ENCODE peak calls at places on chromosome 7, in ten cellular contexts. A is AG10803; U is transverse colon; W is substantia nigra; T is stimulated activated CD4-positive, alpha-beta T cell treated with anti-CD3 and anti-CD28 coated beads, TNF-alpha, amount 100 ng/mL, for 24 hours; S is activated CD4-positive, CD25-positive, alpha-beta regulatory T cell; J is activated CD8-positive, alpha-beta memory T cell treated with anti-CD3 and anti-CD28 coated beads, Interleukin-2, amount 50 U/mL, for 48 hours; K is NCI-H82; N is NCI-H1105; M is nephron progenitor cell. P is an unnamed sample.

GRCh38 chr7:108291791-108292440 is 161.8 kb upstream of the LAMB4 start:
- DNase-seq in A (no peak), U (no peak), W (no peak), T (no peak), S (no peak), J (no peak), K (peak), N (no peak), M (no peak), P (no peak)

GRCh38 chr7:5681979-5682546 is 99.4 kb downstream of the RNF216 start:
- DNase-seq in A (no peak), U (no peak), W (no peak), T (no peak), S (no peak), J (no peak), K (no peak), N (no peak), M (no peak), P (no peak)

GRCh38 chr7:108132551-108133265 is 2.5 kb upstream of the LAMB4 start:
- DNase-seq in A (no peak), U (no peak), W (no peak), T (no peak), S (no peak), J (no peak), K (peak), N (no peak), M (no peak), P (no peak)

GRCh38 chr7:142785841-142786250 is 15.1 kb downstream of the PRSS2 start:
- DNase-seq in A (no peak), U (peak), W (no peak), T (no peak), S (peak), J (peak), K (peak), N (no peak), M (no peak), P (no peak)

GRCh38 chr7:35185908-35186731 is 67.8 kb downstream of the TBX20 start:
- DNase-seq in A (peak), U (no peak), W (no peak), T (no peak), S (no peak), J (peak), K (peak), N (peak), M (peak), P (peak)

GRCh38 chr7:51261117-51261835 is 55.3 kb downstream of the COBL start:
- DNase-seq in A (no peak), U (no peak), W (no peak), T (no peak), S (no peak), J (no peak), K (no peak), N (no peak), M (no peak), P (no peak)

GRCh38 chr7:94376281-94376680 is 18.4 kb upstream of the COL1A2 start:
- DNase-seq in A (no peak), U (no peak), W (no peak), T (no peak), S (no peak), J (no peak), K (no peak), N (no peak), M (no peak), P (no peak)

GRCh38 chr7:141144921-141145629 is 71.2 kb downstream of the TMEM178B start:
- DNase-seq in A (no peak), U (no peak), W (no peak), T (no peak), S (no peak), J (no peak), K (no peak), N (no peak), M (no peak), P (no peak)

GRCh38 chr7:138663741-138664710 is 37.1 kb downstream of the SVOPL start:
- DNase-seq in A (no peak), U (peak), W (no peak), T (no peak), S (no peak), J (no peak), K (peak), N (peak), M (peak), P (peak)

GRCh38 chr7:101911800-101912705 is 94.6 kb downstream of the CUX1 start:
- DNase-seq in A (peak), U (peak), W (no peak), T (no peak), S (no peak), J (no peak), K (no peak), N (no peak), M (no peak), P (peak)

GRCh38 chr7:36047254-36047653 is 105.8 kb upstream of the EEPD1 start:
- DNase-seq in A (peak), U (no peak), W (no peak), T (no peak), S (no peak), J (no peak), K (peak), N (no peak), M (no peak), P (peak)

GRCh38 chr7:4245866-4246470 is 436.1 kb upstream of the FOXK1 start:
- DNase-seq in A (no peak), U (no peak), W (no peak), T (no peak), S (no peak), J (no peak), K (no peak), N (no peak), M (no peak), P (no peak)

GRCh38 chr7:49852619-49853462 is 79.4 kb downstream of the VWC2 start:
- DNase-seq in A (peak), U (peak), W (peak), T (no peak), S (no peak), J (no peak), K (peak), N (peak), M (peak), P (peak)

GRCh38 chr7:47393406-47393805 is 188.5 kb downstream of the TNS3 start:
- DNase-seq in A (no peak), U (no peak), W (no peak), T (no peak), S (no peak), J (no peak), K (no peak), N (no peak), M (no peak), P (no peak)

GRCh38 chr7:150903627-150904026 is 51.3 kb downstream of the AOC1 start:
- DNase-seq in A (peak), U (peak), W (peak), T (no peak), S (no peak), J (no peak), K (no peak), N (peak), M (no peak), P (peak)

GRCh38 chr7:4144801-4145470 is 537.2 kb upstream of the FOXK1 start:
- DNase-seq in A (no peak), U (peak), W (no peak), T (no peak), S (no peak), J (no peak), K (no peak), N (no peak), M (peak), P (peak)

GRCh38 chr7:76269895-76270294 is 32.6 kb upstream of the HSPB1 start:
- DNase-seq in A (no peak), U (no peak), W (no peak), T (no peak), S (no peak), J (no peak), K (no peak), N (no peak), M (no peak), P (no peak)

GRCh38 chr7:111159426-111159825 is 68.5 kb downstream of the LRRN3 start:
- DNase-seq in A (peak), U (no peak), W (no peak), T (no peak), S (no peak), J (no peak), K (no peak), N (no peak), M (no peak), P (peak)

GRCh38 chr7:16627236-16627635 is 18.3 kb downstream of the ANKMY2 start:
- DNase-seq in A (peak), U (no peak), W (no peak), T (no peak), S (no peak), J (no peak), K (no peak), N (no peak), M (no peak), P (peak)

GRCh38 chr7:23687011-23687410 is 7.0 kb downstream of the FAM221A start:
- DNase-seq in A (no peak), U (no peak), W (no peak), T (no peak), S (no peak), J (no peak), K (no peak), N (no peak), M (no peak), P (no peak)

GRCh38 chr7:909358-910329 is 33.3 kb downstream of the GET4 start:
- DNase-seq in A (peak), U (peak), W (peak), T (no peak), S (no peak), J (no peak), K (no peak), N (no peak), M (no peak), P (peak)

GRCh38 chr7:21367081-21367480 is 60.8 kb upstream of the SP4 start:
- DNase-seq in A (no peak), U (no peak), W (no peak), T (no peak), S (no peak), J (no peak), K (no peak), N (peak), M (no peak), P (no peak)

GRCh38 chr7:140322759-140323158 is 75.6 kb downstream of the SLC37A3 start:
- DNase-seq in A (no peak), U (no peak), W (no peak), T (no peak), S (no peak), J (no peak), K (no peak), N (no peak), M (no peak), P (no peak)

GRCh38 chr7:351256-351655 is 61.3 kb downstream of the FOXL3 start:
- DNase-seq in A (no peak), U (no peak), W (no peak), T (no peak), S (peak), J (peak), K (no peak), N (no peak), M (no peak), P (no peak)

GRCh38 chr7:80591654-80592053 is 46.8 kb upstream of the CD36 start:
- DNase-seq in A (no peak), U (no peak), W (no peak), T (no peak), S (no peak), J (no peak), K (no peak), N (no peak), M (no peak), P (no peak)

GRCh38 chr7:159117366-159118219 is 27.1 kb downstream of the VIPR2 start:
- DNase-seq in A (no peak), U (no peak), W (no peak), T (no peak), S (no peak), J (no peak), K (no peak), N (no peak), M (peak), P (no peak)

GRCh38 chr7:22980422-22980821 is 33.5 kb downstream of the HYCC1 start:
- DNase-seq in A (peak), U (no peak), W (no peak), T (no peak), S (no peak), J (no peak), K (no peak), N (no peak), M (no peak), P (peak)